ENCODE peak calls at places on chromosomes 12 and 14, in eight cellular contexts. B is HepG2, G is AG04449, E is adrenal gland, O is coronary artery, Y is tibial nerve, M is lung, P is esophagus muscularis mucosa. Z is an unnamed sample.

GRCh38 chr12:28539691-28540323 is 349.6 kb downstream of the CCDC91 start:
- DNase-seq in B (no peak), G (no peak), E (no peak), O (no peak), Y (no peak), M (no peak), P (no peak), Z (no peak)

GRCh38 chr12:53287741-53288216 is 7.6 kb upstream of the PFDN5 start:
- DNase-seq in B (peak; percentile 38), G (no peak), E (peak; percentile 65), O (no peak), Y (peak; percentile 82), M (peak; percentile 64), P (no peak), Z (peak; percentile 74)

GRCh38 chr12:50505945-50506344 is 1.2 kb downstream of the DIP2B start:
- DNase-seq in B (no peak), G (no peak), E (no peak), O (no peak), Y (peak; percentile 54), M (peak; percentile 36), P (no peak), Z (peak; percentile 57)

GRCh38 chr12:41103614-41104013 is 84.5 kb upstream of the PDZRN4 start:
- DNase-seq in B (no peak), G (no peak), E (no peak), O (no peak), Y (no peak), M (no peak), P (no peak), Z (no peak)

GRCh38 chr12:63103489-63104131 is 47.4 kb downstream of the AVPR1A start:
- DNase-seq in B (peak; percentile 15), G (no peak), E (no peak), O (no peak), Y (no peak), M (no peak), P (no peak), Z (no peak)

GRCh38 chr14:75303415-75303814 is 24.8 kb downstream of the FOS start:
- DNase-seq in B (peak; percentile 66), G (no peak), E (no peak), O (no peak), Y (peak; percentile 75), M (no peak), P (no peak), Z (peak; percentile 65)

GRCh38 chr14:51953996-51954395 is 35.4 kb upstream of the RTRAF start:
- DNase-seq in B (no peak), G (no peak), E (no peak), O (no peak), Y (no peak), M (no peak), P (no peak), Z (no peak)

GRCh38 chr14:105343194-105343593 is 28.6 kb downstream of the PACS2 start:
- DNase-seq in B (peak; percentile 31), G (no peak), E (no peak), O (no peak), Y (no peak), M (no peak), P (no peak), Z (no peak)

GRCh38 chr12:4435537-4435936 is 10.1 kb downstream of the FGF6 start:
- DNase-seq in B (no peak), G (no peak), E (no peak), O (peak; percentile 33), Y (no peak), M (no peak), P (no peak), Z (peak; percentile 6)

GRCh38 chr14:24071144-24071697 is at the start of gene CPNE6:
- DNase-seq in B (no peak), G (no peak), E (no peak), O (no peak), Y (no peak), M (no peak), P (no peak), Z (no peak)

GRCh38 chr12:110107369-110108281 is 16.5 kb upstream of the IFT81 start:
- DNase-seq in B (peak; percentile 73), G (peak; percentile 90), E (peak; percentile 75), O (peak; percentile 83), Y (peak; percentile 59), M (peak; percentile 47), P (no peak), Z (no peak)

GRCh38 chr12:76804435-76804976 is 40.6 kb downstream of the ZDHHC17 start:
- DNase-seq in B (no peak), G (no peak), E (no peak), O (no peak), Y (no peak), M (no peak), P (no peak), Z (peak; percentile 72)

GRCh38 chr14:73785834-73786631 is 65.6 kb upstream of the PTGR2 start:
- DNase-seq in B (peak; percentile 95), G (peak; percentile 76), E (peak; percentile 72), O (peak; percentile 92), Y (peak; percentile 83), M (peak; percentile 83), P (peak; percentile 96), Z (peak; percentile 84)

GRCh38 chr12:65638324-65638723 is 186.0 kb upstream of the HMGA2 start:
- DNase-seq in B (no peak), G (no peak), E (no peak), O (no peak), Y (no peak), M (no peak), P (no peak), Z (no peak)

GRCh38 chr14:27642251-27642866 is 1044.5 kb upstream of the NOVA1 start:
- DNase-seq in B (no peak), G (no peak), E (no peak), O (no peak), Y (no peak), M (no peak), P (no peak), Z (no peak)

GRCh38 chr12:76688001-76688400 is 75.9 kb upstream of the ZDHHC17 start:
- DNase-seq in B (no peak), G (no peak), E (no peak), O (no peak), Y (no peak), M (no peak), P (no peak), Z (no peak)

GRCh38 chr12:38384816-38385491 is 68.4 kb downstream of the ALG10B start:
- DNase-seq in B (peak; percentile 60), G (no peak), E (no peak), O (no peak), Y (no peak), M (no peak), P (no peak), Z (no peak)

GRCh38 chr14:53850714-53851296 is 105.8 kb downstream of the BMP4 start:
- DNase-seq in B (peak; percentile 91), G (no peak), E (no peak), O (no peak), Y (no peak), M (no peak), P (no peak), Z (no peak)

DNA sequence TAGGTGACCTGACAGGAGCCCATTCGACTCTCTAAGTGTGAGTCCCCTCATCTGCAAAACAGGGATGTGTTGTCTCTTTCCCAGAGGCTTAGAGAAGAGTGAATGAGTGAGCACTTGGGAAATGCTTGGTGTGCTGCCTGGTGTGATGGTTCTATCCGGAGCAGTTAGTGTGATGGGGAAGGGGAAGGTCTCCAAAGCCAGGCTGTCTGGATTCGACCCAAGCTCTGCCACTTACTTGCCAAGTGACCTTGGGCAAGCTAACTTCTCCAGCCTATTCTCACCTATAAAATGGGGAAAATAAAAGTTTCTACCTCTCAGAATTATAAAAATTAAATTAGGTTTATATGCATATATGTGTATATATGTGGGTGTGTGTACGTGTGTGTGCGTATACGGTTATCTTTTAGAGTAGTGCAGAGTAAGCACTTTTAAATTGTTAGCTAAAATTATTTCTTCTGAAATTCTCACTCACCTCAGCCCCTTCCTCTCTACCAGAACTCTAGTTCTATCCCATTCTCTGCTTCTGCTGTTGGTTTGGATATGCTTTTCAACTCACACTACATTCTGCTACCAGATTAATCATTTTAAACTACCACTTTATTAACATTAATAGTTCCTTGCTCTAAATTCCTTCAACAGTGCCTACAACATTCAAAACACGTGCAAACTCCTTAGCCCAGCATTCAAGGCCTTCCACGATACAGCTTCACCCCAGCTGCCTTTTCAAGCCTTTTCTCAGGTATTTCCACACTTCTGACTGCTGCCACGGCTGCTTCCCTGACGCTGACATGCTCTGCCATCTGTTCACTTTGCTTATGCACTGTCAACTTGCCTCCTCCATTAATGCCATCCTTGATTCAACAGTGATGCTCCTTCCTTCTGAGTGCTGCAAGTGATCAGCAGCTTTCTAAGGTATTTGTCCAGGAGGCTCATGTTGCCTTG is 55.3 kb downstream of the DICER1 start:
- DNase-seq in B (no peak), G (no peak), E (no peak), O (no peak), Y (no peak), M (no peak), P (no peak), Z (no peak)
- H3K4me3 ChIP-seq in B (no peak overlapping the region), G (no peak overlapping the region), E (no peak overlapping the region), O (no peak overlapping the region), Y (no peak overlapping the region), M (no peak overlapping the region), P (no peak overlapping the region), Z (no peak overlapping the region)

GRCh38 chr14:93655078-93655750 is 133.1 kb downstream of the PRIMA1 start:
- DNase-seq in B (peak; percentile 60), G (peak; percentile 3), E (peak; percentile 25), O (no peak), Y (peak; percentile 38), M (no peak), P (peak; percentile 21), Z (peak; percentile 29)
- TF ChIP-seq CTCF in B (peak; percentile 75), G (peak; percentile 27), E (peak; percentile 40), O (peak; percentile 49), Y (peak; percentile 40), M (peak; percentile 8), P (peak; percentile 71), Z (peak; percentile 36)

GRCh38 chr12:95336387-95337067 is 118.9 kb downstream of the VEZT start:
- DNase-seq in B (peak; percentile 86), G (peak; percentile 46), E (peak; percentile 75), O (peak; percentile 84), Y (peak; percentile 70), M (peak; percentile 79), P (no peak), Z (peak; percentile 56)
- H3K4me3 ChIP-seq in B (peak overlapping the region; percentile 9), G (no peak overlapping the region), E (no peak overlapping the region), O (peak overlapping the region; percentile 27), Y (no peak overlapping the region), M (no peak overlapping the region), P (peak overlapping the region; percentile 40), Z (no peak overlapping the region)

GRCh38 chr14:22559041-22559440 is 30.0 kb downstream of the DAD1 start:
- DNase-seq in B (no peak), G (no peak), E (no peak), O (no peak), Y (no peak), M (no peak), P (no peak), Z (no peak)

GRCh38 chr14:22556990-22557623 is 31.9 kb downstream of the DAD1 start:
- DNase-seq in B (peak; percentile 74), G (no peak), E (peak; percentile 87), O (peak; percentile 89), Y (peak; percentile 79), M (peak; percentile 84), P (no peak), Z (peak; percentile 92)

GRCh38 chr14:22557846-22558220 is 31.2 kb downstream of the DAD1 start:
- DNase-seq in B (no peak), G (no peak), E (no peak), O (no peak), Y (no peak), M (no peak), P (no peak), Z (no peak)

GRCh38 chr14:22556021-22556989 is 32.7 kb downstream of the DAD1 start:
- DNase-seq in B (no peak), G (no peak), E (no peak), O (no peak), Y (peak; percentile 40), M (peak; percentile 62), P (no peak), Z (peak; percentile 73)

GRCh38 chr14:22558221-22558913 is 30.7 kb downstream of the DAD1 start:
- DNase-seq in B (peak; percentile 53), G (no peak), E (no peak), O (no peak), Y (no peak), M (no peak), P (no peak), Z (no peak)
- TF ChIP-seq CTCF in B (peak; percentile 58), G (peak; percentile 19), E (no peak), O (no peak), Y (peak; percentile 8), M (no peak), P (no peak), Z (no peak)